ENCODE peak calls at places on chromosomes 12 and 14, in five cellular contexts. P is H1, O is HepG2, Q is A549, V is K562. N is an unnamed sample.

GRCh38 chr12:62841841-62842240 is 93.1 kb downstream of the PPM1H start:
- DNase-seq in P (no peak), O (no peak), Q (no peak), V (no peak), N (peak; percentile 69)

GRCh38 chr12:102454808-102455760 is 25.3 kb downstream of the IGF1 start:
- DNase-seq in P (no peak), O (peak; percentile 10), Q (no peak), V (no peak), N (no peak)

GRCh38 chr14:37047996-37048395 is 124.4 kb downstream of the SLC25A21 start:
- DNase-seq in P (no peak), O (no peak), Q (no peak), V (no peak), N (peak; percentile 74)

GRCh38 chr12:101939856-101940265 is 62.5 kb downstream of the DRAM1 start:
- DNase-seq in P (peak; percentile 55), O (peak; percentile 60), Q (peak; percentile 41), V (peak; percentile 79), N (peak; percentile 76)

GRCh38 chr14:82029038-82029437 is 495.4 kb upstream of the SEL1L start:
- DNase-seq in P (no peak), O (no peak), Q (no peak), V (no peak), N (no peak)

GRCh38 chr12:115212356-115212755 is 528.4 kb upstream of the TBX3 start:
- DNase-seq in P (no peak), O (no peak), Q (no peak), V (no peak), N (no peak)

GRCh38 chr14:69349091-69349777 is 48.9 kb downstream of the ERH start:
- DNase-seq in P (no peak), O (no peak), Q (no peak), V (no peak), N (no peak)

GRCh38 chr12:9118161-9118560 is 2.4 kb upstream of the A2M start:
- DNase-seq in P (no peak), O (no peak), Q (no peak), V (no peak), N (peak; percentile 16)

GRCh38 chr12:49934505-49934904 is 16.0 kb upstream of the AQP2 start:
- DNase-seq in P (no peak), O (no peak), Q (no peak), V (no peak), N (no peak)

GRCh38 chr12:7130791-7131501 is 775 bp downstream of the CLSTN3 start:
- DNase-seq in P (peak; percentile 78), O (no peak), Q (no peak), V (peak; percentile 56), N (peak; percentile 20)

GRCh38 chr14:59354666-59355065 is 110.5 kb downstream of the GPR135 start:
- DNase-seq in P (no peak), O (no peak), Q (no peak), V (no peak), N (no peak)

GRCh38 chr12:10189653-10190052 is 10.8 kb downstream of the TMEM52B start:
- DNase-seq in P (no peak), O (no peak), Q (no peak), V (no peak), N (no peak)

GRCh38 chr12:1603621-1604020 is 9.2 kb upstream of the FBXL14 start:
- DNase-seq in P (no peak), O (no peak), Q (no peak), V (peak; percentile 33), N (no peak)

GRCh38 chr12:32981139-32981538 is 84.6 kb upstream of the PKP2 start:
- DNase-seq in P (no peak), O (no peak), Q (no peak), V (no peak), N (no peak)

GRCh38 chr12:39958377-39958776 is 147.5 kb downstream of the SLC2A13 start:
- DNase-seq in P (no peak), O (peak; percentile 9), Q (no peak), V (peak; percentile 26), N (peak; percentile 10)

GRCh38 chr14:52011557-52011956 is 22.2 kb downstream of the RTRAF start:
- DNase-seq in P (no peak), O (no peak), Q (no peak), V (no peak), N (no peak)

GRCh38 chr12:47207005-47207717 is 127.4 kb upstream of the AMIGO2 start:
- DNase-seq in P (peak; percentile 40), O (no peak), Q (no peak), V (peak; percentile 68), N (peak; percentile 5)

GRCh38 chr12:12741705-12742104 is 24.5 kb downstream of the CDKN1B start:
- DNase-seq in P (no peak), O (no peak), Q (no peak), V (no peak), N (peak; percentile 6)

GRCh38 chr14:104353221-104353920 is 215.0 kb downstream of the KIF26A start:
- DNase-seq in P (no peak), O (no peak), Q (no peak), V (no peak), N (no peak)

DNA sequence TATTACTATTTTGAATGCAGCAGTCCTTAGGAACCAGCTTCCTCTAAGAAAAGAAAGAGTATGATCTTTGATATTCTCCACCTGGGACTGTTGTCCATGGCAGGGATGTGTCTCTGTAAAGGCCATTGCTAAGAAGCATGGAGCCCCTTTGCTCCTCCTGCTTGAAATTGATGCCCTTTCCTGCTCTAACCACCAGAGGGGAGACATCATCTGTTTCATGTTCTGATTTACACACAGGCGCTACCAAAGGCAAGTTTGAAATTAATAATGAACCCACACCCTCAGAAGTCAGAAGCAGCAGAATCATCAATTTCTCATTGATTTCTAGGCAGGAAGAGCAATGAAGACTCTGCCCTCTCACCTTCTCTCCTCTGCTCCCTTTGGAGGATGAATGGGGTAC is 253.8 kb downstream of the RMST start:
- DNase-seq in P (no peak), O (peak; percentile 9), Q (peak; percentile 5), V (no peak), N (no peak)
- TF ChIP-seq MAX in P (no peak), O (no peak), Q (no peak), V (no peak), N (no peak)

GRCh38 chr12:107635139-107635538 is 50.5 kb upstream of the PWP1 start:
- DNase-seq in P (peak; percentile 61), O (no peak), Q (no peak), V (no peak), N (peak; percentile 38)

GRCh38 chr12:107634530-107634929 is 51.1 kb upstream of the PWP1 start:
- DNase-seq in P (no peak), O (no peak), Q (no peak), V (no peak), N (no peak)

GRCh38 chr12:107631715-107632114 is 53.9 kb upstream of the PWP1 start:
- DNase-seq in P (no peak), O (peak; percentile 74), Q (no peak), V (no peak), N (no peak)

GRCh38 chr12:107632246-107632645 is 53.4 kb upstream of the PWP1 start:
- DNase-seq in P (no peak), O (peak; percentile 4), Q (no peak), V (no peak), N (no peak)
- TF ChIP-seq JUN in P (no peak), O (no peak), Q (no peak), V (no peak), N (no peak)

GRCh38 chr14:75277000-75277795 is 1.4 kb upstream of the FOS start:
- DNase-seq in P (peak; percentile 83), O (peak; percentile 66), Q (peak; percentile 85), V (peak; percentile 86), N (peak; percentile 96)
- H3K4me1 ChIP-seq in P (peaks cover 4% of the 10 kb centered on the region), O (peaks cover 42% of the 10 kb centered on the region), Q (peaks cover 14% of the 10 kb centered on the region), V (peaks cover 11% of the 10 kb centered on the region), N (peaks cover 11% of the 10 kb centered on the region)

GRCh38 chr12:53214221-53214620 is 7.2 kb upstream of the ITGB7 start:
- DNase-seq in P (no peak), O (no peak), Q (no peak), V (no peak), N (no peak)
- TF ChIP-seq MAX in P (no peak), O (no peak), Q (no peak), V (no peak), N (no peak)